ENCODE peak calls at places on chromosomes 12 and 14, in nine cellular contexts. Z is tibial nerve, F is thoracic aorta, X is AG10803, Y is AG04450, J is HFFc6, I is fibroblast of lung, G is stomach, U is ovary. S is an unnamed sample.

GRCh38 chr14:64504310-64504896 is at the start of gene ZBTB1:
- DNase-seq in F (peak; percentile 69), X (peak; percentile 92), G (peak; percentile 83), Z (peak; percentile 58), J (peak; percentile 84), Y (peak; percentile 45), U (peak; percentile 71), I (peak; percentile 91), S (peak; percentile 87)

GRCh38 chr12:62732861-62733427 is 202.0 kb downstream of the PPM1H start:
- DNase-seq in G (no peak), X (peak; percentile 76), I (peak; percentile 80), J (peak; percentile 50), F (no peak), Z (no peak), Y (no peak), U (no peak), S (no peak)

GRCh38 chr12:94806617-94807016 is 156.3 kb upstream of the TMCC3 start:
- DNase-seq in Y (no peak), F (no peak), J (no peak), G (no peak), X (no peak), U (no peak), Z (no peak), I (no peak), S (no peak)

GRCh38 chr14:37584211-37585100 is 10.6 kb downstream of the FOXA1 start:
- DNase-seq in Z (no peak), G (peak; percentile 61), Y (no peak), I (no peak), F (no peak), X (no peak), U (no peak), J (no peak), S (no peak)

GRCh38 chr14:85247071-85247470 is 282.9 kb upstream of the FLRT2 start:
- DNase-seq in Y (no peak), F (no peak), I (no peak), U (no peak), Z (no peak), X (no peak), G (no peak), J (no peak), S (no peak)

GRCh38 chr12:128861226-128862016 is 8.1 kb downstream of the GLT1D1 start:
- DNase-seq in Z (no peak), U (no peak), Y (no peak), J (no peak), X (no peak), I (no peak), F (no peak), G (no peak), S (no peak)

GRCh38 chr14:101082036-101082435 is 178.5 kb upstream of the RTL1 start:
- DNase-seq in G (peak; percentile 19), F (no peak), I (no peak), J (no peak), Z (no peak), U (no peak), Y (no peak), X (no peak), S (peak; percentile 50)

GRCh38 chr14:98136019-98136418 is 1136.0 kb downstream of the BCL11B start:
- DNase-seq in U (no peak), J (no peak), Z (no peak), X (no peak), G (no peak), I (no peak), Y (no peak), F (no peak), S (no peak)

GRCh38 chr14:41873379-41874034 is 266.8 kb downstream of the LRFN5 start:
- DNase-seq in U (no peak), X (peak; percentile 41), I (peak; percentile 60), G (no peak), F (no peak), Z (no peak), J (no peak), Y (peak; percentile 20), S (no peak)

GRCh38 chr12:69996276-69996675 is 171.2 kb downstream of the MYRFL start:
- DNase-seq in Z (no peak), F (no peak), U (no peak), G (no peak), X (no peak), I (no peak), J (no peak), Y (no peak), S (no peak)

GRCh38 chr12:67025543-67026114 is 243.5 kb upstream of the CAND1 start:
- DNase-seq in G (peak; percentile 35), F (no peak), U (no peak), J (no peak), I (no peak), X (peak; percentile 10), Z (no peak), Y (no peak), S (no peak)

GRCh38 chr12:65450610-65451009 is 172.1 kb downstream of the MSRB3 start:
- DNase-seq in Z (no peak), U (no peak), G (no peak), I (no peak), J (no peak), X (no peak), Y (no peak), F (no peak), S (no peak)

DNA sequence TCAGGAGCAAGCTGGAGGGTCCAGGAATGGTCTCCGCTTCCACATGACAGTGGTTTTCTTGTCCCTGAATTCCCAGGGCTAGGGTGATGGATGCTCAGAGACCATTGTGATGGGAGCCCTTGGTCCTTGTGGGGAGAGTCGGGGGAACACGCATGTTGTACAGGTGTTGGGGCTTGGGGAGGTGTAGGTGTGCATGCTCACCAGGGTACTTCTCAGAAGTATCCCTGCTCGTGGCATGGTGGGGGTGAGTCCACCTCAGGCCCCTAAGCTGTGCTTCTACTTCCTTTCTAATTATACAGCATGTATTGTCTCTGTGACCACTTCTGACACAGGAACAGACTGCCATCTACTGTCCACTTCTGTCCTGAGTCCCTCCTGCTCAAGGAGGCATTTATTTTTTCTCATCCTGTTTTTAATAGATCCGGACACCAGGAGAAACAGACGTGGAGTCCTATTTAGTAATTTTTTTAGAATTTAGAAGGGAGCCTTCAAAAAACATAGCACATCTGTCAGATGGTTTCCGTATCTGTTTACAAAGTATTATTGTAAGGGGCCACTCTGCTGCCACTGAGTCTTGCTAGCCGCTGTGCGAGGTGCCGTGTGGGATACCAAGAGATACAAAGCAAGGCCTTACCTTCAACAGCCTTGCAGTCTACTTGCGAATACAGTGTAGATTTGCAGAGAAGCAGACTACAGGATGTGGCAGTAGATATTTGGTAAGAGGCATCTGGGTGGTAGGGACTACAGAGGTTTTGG is 10.5 kb downstream of the NTF3 start:
- DNase-seq in U (no peak), G (no peak), Y (no peak), Z (no peak), I (peak; percentile 57), F (no peak), J (peak; percentile 73), X (peak; percentile 75), S (no peak)
- TF ChIP-seq CTCF in U (peak; percentile 16), G (no peak), Y (peak; percentile 57), Z (peak; percentile 35), I (peak; percentile 69), F (peak; percentile 56), J (peak; percentile 85), X (peak; percentile 72), S (peak; percentile 50)

DNA sequence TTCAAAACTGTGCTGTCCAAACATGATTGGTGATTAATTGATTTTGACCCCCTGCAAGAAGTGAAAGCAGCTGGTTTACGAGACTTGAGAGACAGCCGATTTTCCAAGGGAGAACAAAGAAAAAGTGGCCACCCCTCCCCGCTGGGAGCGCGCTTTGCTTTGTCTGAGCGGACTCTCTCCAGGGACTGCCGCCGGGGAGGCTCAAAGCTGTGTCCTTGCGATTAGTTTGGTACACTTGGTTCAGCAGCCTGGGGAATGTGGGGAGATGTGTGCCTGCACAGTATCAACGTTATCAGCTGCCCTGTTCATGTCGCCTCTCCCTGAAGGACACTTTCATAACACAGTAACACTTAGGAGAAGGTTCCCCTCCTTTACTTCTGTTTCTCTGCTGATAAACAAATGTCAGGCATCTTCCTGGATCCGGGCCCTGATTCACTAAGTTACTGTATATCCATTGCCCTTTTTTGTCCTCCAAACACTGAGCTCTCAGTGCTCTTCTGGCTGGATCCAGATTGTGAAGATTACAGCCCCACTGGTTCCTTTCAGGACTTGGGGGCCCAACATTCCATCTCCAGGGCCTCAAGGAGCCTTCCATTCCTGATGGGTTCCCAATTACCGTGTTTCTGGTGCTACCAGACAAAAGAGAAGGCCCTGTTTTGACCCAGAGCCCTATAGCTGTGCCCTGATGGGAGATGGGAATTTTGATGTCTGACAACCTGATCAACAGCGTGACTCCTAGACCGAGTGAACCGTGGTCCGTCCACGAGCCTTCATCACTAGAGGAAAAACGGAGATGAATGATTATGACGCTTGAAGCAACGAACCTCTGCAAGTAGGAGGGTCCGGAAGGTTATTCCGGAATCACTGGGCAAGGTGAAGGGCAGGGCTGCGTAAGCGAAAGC is 31.7 kb upstream of the TUBA1C start:
- DNase-seq in X (peak; percentile 31), Z (no peak), G (peak; percentile 37), U (peak; percentile 67), F (no peak), I (peak; percentile 73), Y (no peak), J (no peak), S (peak; percentile 74)
- TF ChIP-seq CTCF in X (peak; percentile 9), Z (peak; percentile 22), G (no peak), U (peak; percentile 26), F (no peak), I (peak; percentile 35), Y (peak; percentile 40), J (no peak), S (no peak)

GRCh38 chr12:43675048-43675904 is 83.3 kb downstream of the PUS7L start:
- DNase-seq in U (no peak), Z (no peak), X (peak; percentile 15), I (peak; percentile 7), F (no peak), Y (no peak), J (no peak), G (no peak), S (no peak)

GRCh38 chr12:43676183-43676813 is 82.3 kb downstream of the PUS7L start:
- DNase-seq in U (no peak), J (no peak), X (no peak), Z (no peak), Y (no peak), G (no peak), I (no peak), F (no peak), S (no peak)
- TF ChIP-seq CTCF in U (no peak), J (peak; percentile 59), X (peak; percentile 53), Z (no peak), Y (peak; percentile 56), G (no peak), I (peak; percentile 64), F (no peak), S (peak; percentile 19)

GRCh38 chr14:77062261-77062660 is 33.8 kb upstream of the IRF2BPL start:
- DNase-seq in J (no peak), G (no peak), U (no peak), I (no peak), F (no peak), Y (no peak), Z (no peak), X (no peak), S (no peak)

GRCh38 chr14:77058785-77059184 is 30.3 kb upstream of the IRF2BPL start:
- DNase-seq in G (no peak), F (no peak), U (no peak), X (no peak), J (no peak), I (no peak), Z (no peak), Y (no peak), S (no peak)

GRCh38 chr14:77058082-77058481 is 29.6 kb upstream of the IRF2BPL start:
- DNase-seq in Z (no peak), U (no peak), J (no peak), X (no peak), I (no peak), G (no peak), Y (no peak), F (no peak), S (no peak)

GRCh38 chr14:77061630-77062029 is 33.1 kb upstream of the IRF2BPL start:
- DNase-seq in I (no peak), Y (no peak), F (no peak), J (no peak), U (no peak), X (no peak), G (no peak), Z (no peak), S (no peak)

GRCh38 chr14:77059276-77059934 is 30.9 kb upstream of the IRF2BPL start:
- DNase-seq in X (peak; percentile 93), J (peak; percentile 94), U (no peak), F (no peak), Y (no peak), G (peak; percentile 56), I (peak; percentile 97), Z (no peak), S (no peak)
- TF ChIP-seq CTCF in X (peak; percentile 44), J (peak; percentile 76), U (no peak), F (no peak), Y (peak; percentile 33), G (no peak), I (peak; percentile 49), Z (no peak), S (no peak)

S was measured in right atrium auricular region.